ENCODE peak calls at places on chromosomes 13 and 19, in seven cellular contexts. One of them, this sample, is unnamed.
A peak's percentile ranks its signal among the peaks of the same experiment; 100 is the strongest.

GRCh38 chr13:100848304-100848703 is 173.7 kb upstream of the TMTC4 start:
- DNase-seq in amygdala: no peak
- DNase-seq in nucleus accumbens: no peak
- DNase-seq in NCI-H345: no peak
- DNase-seq in T-helper 17 cell: no peak
- DNase-seq in astrocyte of the spinal cord: no peak
- DNase-seq in stimulated activated CD8-positive, alpha-beta memory T cell treated with anti-CD3 and anti-CD28 coated beads, Interleukin-12 subunit alpha, Interleukin-12 subunit beta, amount 100 ng/mL, for 1 hour: no peak
- DNase-seq in this sample: no peak

GRCh38 chr13:84433024-84433423 is 550.8 kb upstream of the SLITRK1 start:
- DNase-seq in amygdala: no peak
- DNase-seq in nucleus accumbens: no peak
- DNase-seq in NCI-H345: no peak
- DNase-seq in T-helper 17 cell: no peak
- DNase-seq in astrocyte of the spinal cord: peak; percentile 78
- DNase-seq in stimulated activated CD8-positive, alpha-beta memory T cell treated with anti-CD3 and anti-CD28 coated beads, Interleukin-12 subunit alpha, Interleukin-12 subunit beta, amount 100 ng/mL, for 1 hour: no peak
- DNase-seq in this sample: peak; percentile 39

GRCh38 chr13:99895999-99896695 is 75.4 kb downstream of the ZIC5 start:
- DNase-seq in amygdala: no peak
- DNase-seq in nucleus accumbens: peak; percentile 20
- DNase-seq in NCI-H345: no peak
- DNase-seq in T-helper 17 cell: no peak
- DNase-seq in astrocyte of the spinal cord: no peak
- DNase-seq in stimulated activated CD8-positive, alpha-beta memory T cell treated with anti-CD3 and anti-CD28 coated beads, Interleukin-12 subunit alpha, Interleukin-12 subunit beta, amount 100 ng/mL, for 1 hour: no peak
- DNase-seq in this sample: no peak

GRCh38 chr13:33543631-33544030 is 258.1 kb upstream of the STARD13 start:
- DNase-seq in amygdala: no peak
- DNase-seq in nucleus accumbens: no peak
- DNase-seq in NCI-H345: peak; percentile 30
- DNase-seq in T-helper 17 cell: no peak
- DNase-seq in astrocyte of the spinal cord: no peak
- DNase-seq in stimulated activated CD8-positive, alpha-beta memory T cell treated with anti-CD3 and anti-CD28 coated beads, Interleukin-12 subunit alpha, Interleukin-12 subunit beta, amount 100 ng/mL, for 1 hour: no peak
- DNase-seq in this sample: no peak

GRCh38 chr13:33125821-33126570 is 109.8 kb downstream of the KL start:
- DNase-seq in amygdala: no peak
- DNase-seq in nucleus accumbens: no peak
- DNase-seq in NCI-H345: no peak
- DNase-seq in T-helper 17 cell: no peak
- DNase-seq in astrocyte of the spinal cord: peak; percentile 94
- DNase-seq in stimulated activated CD8-positive, alpha-beta memory T cell treated with anti-CD3 and anti-CD28 coated beads, Interleukin-12 subunit alpha, Interleukin-12 subunit beta, amount 100 ng/mL, for 1 hour: no peak
- DNase-seq in this sample: peak; percentile 94

GRCh38 chr19:1672038-1672768 is 19.8 kb upstream of the TCF3 start:
- DNase-seq in amygdala: no peak
- DNase-seq in nucleus accumbens: no peak
- DNase-seq in NCI-H345: no peak
- DNase-seq in T-helper 17 cell: peak; percentile 51
- DNase-seq in astrocyte of the spinal cord: no peak
- DNase-seq in stimulated activated CD8-positive, alpha-beta memory T cell treated with anti-CD3 and anti-CD28 coated beads, Interleukin-12 subunit alpha, Interleukin-12 subunit beta, amount 100 ng/mL, for 1 hour: peak; percentile 47
- DNase-seq in this sample: peak; percentile 29

GRCh38 chr19:3142292-3142670 is 6.4 kb downstream of the GNA15 start:
- DNase-seq in amygdala: no peak
- DNase-seq in nucleus accumbens: no peak
- DNase-seq in NCI-H345: no peak
- DNase-seq in T-helper 17 cell: no peak
- DNase-seq in astrocyte of the spinal cord: peak; percentile 73
- DNase-seq in stimulated activated CD8-positive, alpha-beta memory T cell treated with anti-CD3 and anti-CD28 coated beads, Interleukin-12 subunit alpha, Interleukin-12 subunit beta, amount 100 ng/mL, for 1 hour: no peak
- DNase-seq in this sample: peak; percentile 88

GRCh38 chr19:41239363-41239762 is 20.3 kb downstream of the AXL start:
- DNase-seq in amygdala: no peak
- DNase-seq in nucleus accumbens: no peak
- DNase-seq in NCI-H345: no peak
- DNase-seq in T-helper 17 cell: no peak
- DNase-seq in astrocyte of the spinal cord: no peak
- DNase-seq in stimulated activated CD8-positive, alpha-beta memory T cell treated with anti-CD3 and anti-CD28 coated beads, Interleukin-12 subunit alpha, Interleukin-12 subunit beta, amount 100 ng/mL, for 1 hour: no peak
- DNase-seq in this sample: no peak

GRCh38 chr19:16161848-16162247 is 11.5 kb downstream of the CIB3 start:
- DNase-seq in amygdala: no peak
- DNase-seq in nucleus accumbens: no peak
- DNase-seq in NCI-H345: no peak
- DNase-seq in T-helper 17 cell: no peak
- DNase-seq in astrocyte of the spinal cord: peak; percentile 83
- DNase-seq in stimulated activated CD8-positive, alpha-beta memory T cell treated with anti-CD3 and anti-CD28 coated beads, Interleukin-12 subunit alpha, Interleukin-12 subunit beta, amount 100 ng/mL, for 1 hour: no peak
- DNase-seq in this sample: peak; percentile 30

GRCh38 chr13:66660013-66660804 is 569.9 kb downstream of the PCDH9 start:
- DNase-seq in amygdala: no peak
- DNase-seq in nucleus accumbens: no peak
- DNase-seq in NCI-H345: no peak
- DNase-seq in T-helper 17 cell: no peak
- DNase-seq in astrocyte of the spinal cord: peak; percentile 70
- DNase-seq in stimulated activated CD8-positive, alpha-beta memory T cell treated with anti-CD3 and anti-CD28 coated beads, Interleukin-12 subunit alpha, Interleukin-12 subunit beta, amount 100 ng/mL, for 1 hour: no peak
- DNase-seq in this sample: peak; percentile 80

GRCh38 chr13:72194531-72194930 is 327.5 kb upstream of the DACH1 start:
- DNase-seq in amygdala: no peak
- DNase-seq in nucleus accumbens: no peak
- DNase-seq in NCI-H345: no peak
- DNase-seq in T-helper 17 cell: no peak
- DNase-seq in astrocyte of the spinal cord: no peak
- DNase-seq in stimulated activated CD8-positive, alpha-beta memory T cell treated with anti-CD3 and anti-CD28 coated beads, Interleukin-12 subunit alpha, Interleukin-12 subunit beta, amount 100 ng/mL, for 1 hour: no peak
- DNase-seq in this sample: no peak

GRCh38 chr19:55671054-55671378 is 4.0 kb upstream of the EPN1 start:
- DNase-seq in amygdala: no peak
- DNase-seq in nucleus accumbens: no peak
- DNase-seq in NCI-H345: no peak
- DNase-seq in T-helper 17 cell: no peak
- DNase-seq in astrocyte of the spinal cord: no peak
- DNase-seq in stimulated activated CD8-positive, alpha-beta memory T cell treated with anti-CD3 and anti-CD28 coated beads, Interleukin-12 subunit alpha, Interleukin-12 subunit beta, amount 100 ng/mL, for 1 hour: no peak
- DNase-seq in this sample: no peak

GRCh38 chr13:32496574-32497160 is 41.9 kb downstream of the N4BP2L2 start:
- DNase-seq in amygdala: no peak
- DNase-seq in nucleus accumbens: no peak
- DNase-seq in NCI-H345: no peak
- DNase-seq in T-helper 17 cell: no peak
- DNase-seq in astrocyte of the spinal cord: no peak
- DNase-seq in stimulated activated CD8-positive, alpha-beta memory T cell treated with anti-CD3 and anti-CD28 coated beads, Interleukin-12 subunit alpha, Interleukin-12 subunit beta, amount 100 ng/mL, for 1 hour: no peak
- DNase-seq in this sample: no peak

GRCh38 chr13:70714993-70715392 is 606.7 kb upstream of the KLHL1 start:
- DNase-seq in amygdala: no peak
- DNase-seq in nucleus accumbens: no peak
- DNase-seq in NCI-H345: no peak
- DNase-seq in T-helper 17 cell: no peak
- DNase-seq in astrocyte of the spinal cord: no peak
- DNase-seq in stimulated activated CD8-positive, alpha-beta memory T cell treated with anti-CD3 and anti-CD28 coated beads, Interleukin-12 subunit alpha, Interleukin-12 subunit beta, amount 100 ng/mL, for 1 hour: no peak
- DNase-seq in this sample: no peak

This sample was measured in mesenchymal stem cell.